ENCODE peak calls at places on chromosomes 11 and 22, in eight cellular contexts. S, V, H, Q, D, L, I and U are unnamed samples.

GRCh38 chr11:15863411-15863810 is 492.9 kb downstream of the SOX6 start:
- DNase-seq in S (no peak), V (no peak), H (no peak), Q (no peak), D (no peak), L (no peak), I (peak; percentile 32), U (no peak)

GRCh38 chr11:65637794-65638317 is at the start of gene SIPA1:
- DNase-seq in S (peak; percentile 81), V (peak; percentile 82), H (peak; percentile 86), Q (peak; percentile 91), D (peak; percentile 86), L (no peak), I (peak; percentile 94), U (peak; percentile 60)

GRCh38 chr22:12601870-12602779 is 2925.9 kb upstream of the OR11H1 start:
- DNase-seq in S (no peak), V (no peak), H (no peak), Q (no peak), D (peak; percentile 57), L (no peak), I (peak; percentile 97), U (no peak)

GRCh38 chr11:13861411-13861810 is 101.1 kb upstream of the SPON1 start:
- DNase-seq in S (no peak), V (peak; percentile 11), H (no peak), Q (no peak), D (no peak), L (no peak), I (no peak), U (no peak)

GRCh38 chr11:85718126-85718943 is 32.3 kb upstream of the CCDC89 start:
- DNase-seq in S (no peak), V (no peak), H (no peak), Q (no peak), D (no peak), L (no peak), I (no peak), U (no peak)

GRCh38 chr22:50281957-50282356 is 11.8 kb upstream of the MAPK11 start:
- DNase-seq in S (no peak), V (no peak), H (no peak), Q (no peak), D (no peak), L (no peak), I (no peak), U (no peak)

GRCh38 chr11:103682318-103683184 is 353.9 kb upstream of the DDI1 start:
- DNase-seq in S (peak; percentile 75), V (peak; percentile 81), H (peak; percentile 66), Q (peak; percentile 91), D (no peak), L (peak; percentile 53), I (peak; percentile 76), U (no peak)

GRCh38 chr22:24554316-24555159 is at the start of gene GUCD1:
- DNase-seq in S (peak; percentile 37), V (peak; percentile 52), H (no peak), Q (peak; percentile 37), D (no peak), L (no peak), I (peak; percentile 64), U (no peak)

GRCh38 chr22:33825761-33826160 is 94.5 kb downstream of the LARGE1 start:
- DNase-seq in S (no peak), V (no peak), H (no peak), Q (no peak), D (no peak), L (no peak), I (no peak), U (no peak)

GRCh38 chr11:637593-638507 is 781 bp downstream of the DRD4 start:
- DNase-seq in S (no peak), V (no peak), H (no peak), Q (no peak), D (no peak), L (no peak), I (peak; percentile 36), U (no peak)

GRCh38 chr11:132278801-132279574 is 908.6 kb downstream of the NTM start:
- DNase-seq in S (peak; percentile 69), V (peak; percentile 55), H (no peak), Q (peak; percentile 31), D (no peak), L (peak; percentile 12), I (peak; percentile 5), U (no peak)

GRCh38 chr11:119450590-119450989 is 27.6 kb upstream of the THY1 start:
- DNase-seq in S (no peak), V (no peak), H (no peak), Q (no peak), D (no peak), L (no peak), I (peak; percentile 26), U (no peak)

GRCh38 chr11:95925011-95925410 is 1.1 kb upstream of the MTMR2 start:
- DNase-seq in S (no peak), V (no peak), H (no peak), Q (peak; percentile 74), D (no peak), L (no peak), I (no peak), U (no peak)

GRCh38 chr11:2698386-2699184 is 1.2 kb downstream of the KCNQ1OT1 start:
- DNase-seq in S (no peak), V (no peak), H (no peak), Q (no peak), D (no peak), L (no peak), I (no peak), U (no peak)

DNA sequence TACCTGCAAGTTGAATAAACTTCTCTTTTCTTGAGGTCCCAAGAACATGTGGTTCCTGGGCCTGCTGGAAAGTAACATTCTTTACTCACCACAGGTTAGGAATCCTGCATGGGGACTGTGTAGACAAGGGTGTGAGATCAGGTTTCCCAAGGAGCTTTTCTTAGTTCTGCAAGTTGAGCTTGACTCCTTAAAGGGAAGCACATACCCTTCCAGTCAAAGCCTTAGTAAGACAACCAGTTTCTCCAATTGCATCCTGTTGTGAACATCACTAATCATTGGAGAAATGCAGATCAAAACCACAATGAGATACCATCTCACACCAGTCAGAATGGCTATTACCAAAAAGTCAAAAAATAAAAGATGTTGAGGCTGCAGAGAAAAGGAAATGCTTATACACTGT is 48.3 kb upstream of the PAK1 start:
- DNase-seq in S (no peak), V (no peak), H (no peak), Q (no peak), D (no peak), L (no peak), I (peak; percentile 8), U (no peak)
- H3K4me3 ChIP-seq in S (no peak overlapping the region), V (no peak overlapping the region), H (no peak overlapping the region), Q (no peak overlapping the region), D (no peak overlapping the region), L (no peak overlapping the region), I (no peak overlapping the region), U (no peak overlapping the region)

GRCh38 chr11:10857604-10858504 is at the start of gene ZBED5:
- DNase-seq in S (peak; percentile 96), V (peak; percentile 99), H (peak; percentile 97), Q (peak; percentile 98), D (peak; percentile 98), L (peak; percentile 95), I (peak; percentile 98), U (peak; percentile 85)
- TF ChIP-seq CTCF in S (peak; percentile 36), V (peak; percentile 3), H (no peak), Q (no peak), D (no peak), L (no peak), I (peak; percentile 9), U (peak; percentile 27)

DNA sequence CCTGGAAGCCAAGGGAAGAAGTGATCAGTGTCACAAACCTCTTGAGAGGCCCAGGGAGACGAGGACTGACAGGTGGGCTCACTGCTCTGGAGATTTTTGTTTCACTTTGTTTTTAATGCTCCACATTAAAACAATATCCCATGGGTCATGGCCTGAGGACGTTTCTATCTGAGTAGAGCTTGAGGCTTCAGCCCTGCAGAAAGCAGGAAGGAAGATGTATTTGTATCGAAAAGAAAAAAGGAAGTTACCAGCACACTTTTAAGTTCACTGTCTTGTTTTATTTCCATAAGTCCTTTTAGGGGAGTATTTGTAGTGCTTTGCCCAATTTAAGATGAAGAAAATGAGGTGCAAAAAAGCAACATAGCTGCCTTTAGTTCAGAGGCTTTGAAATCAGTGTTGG is 191.1 kb downstream of the GRIK4 start:
- DNase-seq in S (no peak), V (peak; percentile 63), H (no peak), Q (no peak), D (no peak), L (no peak), I (no peak), U (no peak)
- H3K4me3 ChIP-seq in S (no peak overlapping the region), V (no peak overlapping the region), H (no peak overlapping the region), Q (no peak overlapping the region), D (no peak overlapping the region), L (no peak overlapping the region), I (no peak overlapping the region), U (no peak overlapping the region)

DNA sequence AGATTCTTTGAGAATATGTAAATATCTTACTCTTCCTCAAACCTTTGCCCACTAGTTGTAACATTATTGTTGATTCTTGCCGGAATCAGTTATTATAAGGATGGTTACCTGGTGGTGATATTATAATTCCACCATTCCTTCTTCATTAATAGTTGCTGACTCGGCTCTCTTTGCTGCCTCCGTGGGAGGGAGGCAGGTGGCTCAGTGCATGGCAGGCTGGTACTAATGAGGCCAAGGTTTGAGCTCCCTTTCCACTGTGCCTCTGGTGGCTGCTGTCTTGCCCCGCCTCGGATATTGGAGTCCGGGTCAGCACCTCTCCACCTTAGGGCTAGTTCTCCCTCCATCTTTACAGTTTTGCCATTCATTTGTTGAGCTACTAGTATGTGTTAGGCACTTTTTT is 12.7 kb downstream of the CD6 start:
- DNase-seq in S (no peak), V (no peak), H (no peak), Q (no peak), D (no peak), L (no peak), I (no peak), U (no peak)
- TF ChIP-seq CTCF in S (no peak), V (no peak), H (no peak), Q (no peak), D (no peak), L (no peak), I (no peak), U (no peak)

DNA sequence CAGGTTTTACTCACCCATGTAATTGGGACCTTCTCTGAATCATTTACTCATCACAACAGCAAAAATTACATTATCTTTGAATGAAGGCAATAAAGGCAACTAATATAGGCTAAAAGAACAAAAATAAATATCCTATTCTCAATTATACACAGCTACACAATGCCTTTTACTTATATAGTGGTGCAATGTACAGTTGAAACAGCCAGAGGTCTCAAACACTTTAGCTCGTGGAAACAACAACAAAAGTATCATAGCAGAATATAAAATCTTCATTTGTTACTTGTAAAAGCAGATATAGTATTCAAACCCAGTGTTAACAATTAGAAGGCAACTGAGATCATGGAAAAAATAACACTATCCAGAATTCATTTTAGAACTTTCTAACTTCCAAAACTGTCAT is 20.6 kb upstream of the CCDC34 start:
- DNase-seq in S (no peak), V (no peak), H (no peak), Q (no peak), D (no peak), L (no peak), I (no peak), U (no peak)
- H3K4me3 ChIP-seq in S (no peak overlapping the region), V (no peak overlapping the region), H (no peak overlapping the region), Q (no peak overlapping the region), D (no peak overlapping the region), L (no peak overlapping the region), I (no peak overlapping the region), U (no peak overlapping the region)

GRCh38 chr11:69212121-69213110 is 56.7 kb downstream of the SMIM38 start:
- DNase-seq in S (no peak), V (no peak), H (peak; percentile 3), Q (peak; percentile 4), D (no peak), L (no peak), I (peak; percentile 7), U (no peak)
- TF ChIP-seq CTCF in S (peak; percentile 63), V (no peak), H (no peak), Q (peak; percentile 30), D (no peak), L (no peak), I (peak; percentile 41), U (peak; percentile 35)

GRCh38 chr11:32531528-32531927 is 52.1 kb upstream of the EIF3M start:
- DNase-seq in S (no peak), V (no peak), H (no peak), Q (peak; percentile 67), D (no peak), L (no peak), I (no peak), U (no peak)
- H3K4me3 ChIP-seq in S (no peak overlapping the region), V (no peak overlapping the region), H (no peak overlapping the region), Q (no peak overlapping the region), D (no peak overlapping the region), L (no peak overlapping the region), I (no peak overlapping the region), U (no peak overlapping the region)